ENCODE peak calls at places on chromosomes 4 and X, in ten cellular contexts. R, G, D, Y, A, O, K, E, T and V are unnamed samples.

GRCh38 chrX:132810964-132811712 is 147.3 kb downstream of the HS6ST2 start:
- DNase-seq in R (no peak), G (no peak), D (no peak), Y (no peak), A (no peak), O (no peak), K (no peak), E (no peak), T (no peak), V (no peak)

GRCh38 chr4:168139336-168139735 is 47.0 kb downstream of the ANXA10 start:
- DNase-seq in R (no peak), G (no peak), D (no peak), Y (no peak), A (peak), O (no peak), K (no peak), E (no peak), T (no peak), V (peak)

GRCh38 chr4:27024807-27025206 is 164.2 kb downstream of the STIM2 start:
- DNase-seq in R (no peak), G (no peak), D (peak), Y (no peak), A (no peak), O (no peak), K (no peak), E (no peak), T (no peak), V (no peak)

GRCh38 chrX:7448123-7448522 is 300.2 kb upstream of the PUDP start:
- DNase-seq in R (no peak), G (no peak), D (no peak), Y (no peak), A (no peak), O (no peak), K (no peak), E (no peak), T (no peak), V (no peak)

GRCh38 chr4:103786593-103786992 is 66.8 kb upstream of the TACR3 start:
- DNase-seq in R (no peak), G (no peak), D (no peak), Y (no peak), A (no peak), O (no peak), K (no peak), E (no peak), T (no peak), V (no peak)

GRCh38 chrX:141857479-141857878 is 19.4 kb downstream of the MAGEC3 start:
- DNase-seq in R (no peak), G (no peak), D (no peak), Y (no peak), A (no peak), O (no peak), K (no peak), E (no peak), T (no peak), V (no peak)

GRCh38 chrX:1661048-1661921 is 46.4 kb downstream of the ASMT start:
- DNase-seq in R (no peak), G (peak), D (peak), Y (peak), A (no peak), O (no peak), K (peak), E (no peak), T (no peak), V (no peak)

GRCh38 chrX:129654652-129655546 is at the start of gene APLN:
- DNase-seq in R (no peak), G (peak), D (peak), Y (no peak), A (peak), O (peak), K (no peak), E (no peak), T (peak), V (peak)

GRCh38 chr4:8503801-8504200 is 63.2 kb downstream of the TRMT44 start:
- DNase-seq in R (no peak), G (no peak), D (no peak), Y (no peak), A (no peak), O (no peak), K (no peak), E (peak), T (no peak), V (no peak)

GRCh38 chrX:11460347-11460746 is 167.1 kb downstream of the AMELX start:
- DNase-seq in R (no peak), G (no peak), D (no peak), Y (no peak), A (peak), O (no peak), K (no peak), E (no peak), T (no peak), V (no peak)
- TF ChIP-seq CTCF in R (no peak), G (no peak), D (no peak), Y (no peak), A (peak), O (peak), K (no peak), E (no peak), T (peak), V (no peak)

GRCh38 chr4:106240699-106241098 is 75.3 kb downstream of the TBCK start:
- DNase-seq in R (no peak), G (no peak), D (no peak), Y (no peak), A (no peak), O (no peak), K (no peak), E (no peak), T (no peak), V (no peak)

DNA sequence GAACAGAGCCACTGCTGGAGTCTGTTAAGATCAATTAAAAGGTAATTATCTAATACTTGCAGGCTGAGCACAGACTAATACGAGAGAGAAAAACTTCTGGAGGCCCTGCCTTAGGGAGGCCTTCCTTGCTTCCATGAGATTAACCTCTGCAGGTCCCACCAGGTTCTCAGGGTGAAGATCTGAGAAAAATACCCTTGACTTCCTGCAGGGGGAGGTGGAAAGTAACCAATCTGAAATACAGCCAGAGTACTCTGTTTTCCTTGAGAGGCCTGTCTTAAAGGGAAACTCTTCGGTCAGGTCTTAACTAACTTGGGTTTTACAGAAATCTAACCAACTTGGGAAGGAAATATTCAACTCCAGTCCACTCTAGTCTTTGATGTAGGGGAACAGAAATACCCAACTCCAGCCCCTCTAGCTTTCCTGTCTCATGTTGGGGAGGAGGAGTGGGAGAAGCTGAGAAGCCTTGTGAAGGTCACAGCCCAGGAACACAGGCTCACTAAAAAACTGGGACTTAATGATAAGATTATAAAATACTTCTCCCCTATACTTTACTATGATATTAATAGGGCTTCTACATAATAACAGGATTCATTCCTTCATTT is 77.1 kb downstream of the TBCK start:
- DNase-seq in R (no peak), G (no peak), D (peak), Y (no peak), A (peak), O (peak), K (no peak), E (no peak), T (peak), V (peak)
- TF ChIP-seq CTCF in R (peak), G (peak), D (peak), Y (peak), A (peak), O (peak), K (peak), E (no peak), T (peak), V (peak)

DNA sequence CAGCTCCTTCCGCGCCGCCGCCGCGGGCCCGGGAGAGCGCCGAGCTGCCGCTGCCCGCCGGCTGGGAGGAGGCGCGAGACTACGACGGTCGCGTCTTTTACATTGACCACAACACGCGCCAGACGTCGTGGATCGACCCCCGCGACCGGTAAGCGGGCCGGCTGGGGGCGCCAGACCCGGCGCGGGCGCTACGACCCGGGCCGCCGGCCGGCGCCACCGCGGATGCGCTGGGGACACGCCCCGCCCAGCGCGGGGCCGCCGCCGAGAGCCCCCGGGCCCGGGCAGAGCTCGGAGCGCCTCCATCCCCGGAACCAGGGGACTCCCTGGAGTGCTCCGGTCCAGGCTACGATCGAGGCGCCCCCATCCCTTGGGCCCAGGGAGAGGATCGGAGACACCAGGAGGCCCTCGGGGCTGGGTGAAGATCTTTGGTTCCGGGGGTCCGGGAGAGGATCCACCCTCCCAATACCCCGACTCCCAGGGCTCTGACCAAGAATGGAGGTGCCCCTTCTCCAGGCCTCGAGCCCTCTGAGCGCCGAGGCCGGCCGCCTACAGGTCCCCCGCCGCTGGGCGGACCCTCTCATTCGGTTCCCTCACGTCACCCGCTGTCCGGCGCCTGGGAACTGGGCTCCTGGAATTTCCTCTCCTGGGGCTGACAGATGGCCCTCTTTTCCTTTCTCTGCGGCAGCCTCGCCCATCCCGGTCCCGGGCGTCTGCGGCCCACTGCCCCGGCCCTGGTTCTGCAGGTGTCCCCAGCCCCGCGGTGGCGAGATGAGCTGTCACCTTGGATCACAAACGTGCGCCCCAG is 48.8 kb downstream of the CLDN34 start:
- DNase-seq in R (no peak), G (peak), D (peak), Y (no peak), A (peak), O (peak), K (peak), E (no peak), T (peak), V (peak)
- TF ChIP-seq CTCF in R (no peak), G (peak), D (no peak), Y (peak), A (no peak), O (no peak), K (no peak), E (no peak), T (no peak), V (no peak)

GRCh38 chr4:3850128-3850527 is 83.9 kb downstream of the ADRA2C start:
- DNase-seq in R (no peak), G (no peak), D (no peak), Y (no peak), A (no peak), O (no peak), K (no peak), E (no peak), T (no peak), V (no peak)
- TF ChIP-seq CTCF in R (no peak), G (no peak), D (no peak), Y (no peak), A (no peak), O (no peak), K (no peak), E (no peak), T (no peak), V (no peak)

GRCh38 chr4:77052352-77052751 is 23.4 kb downstream of the CCNI start:
- DNase-seq in R (no peak), G (no peak), D (peak), Y (no peak), A (peak), O (peak), K (peak), E (no peak), T (no peak), V (peak)
- TF ChIP-seq CTCF in R (peak), G (peak), D (peak), Y (peak), A (peak), O (peak), K (peak), E (no peak), T (peak), V (peak)